ENCODE peak calls at places on chromosomes 3 and 15, in nine cellular contexts. J, Y, E, C, W, T, F, V and O are unnamed samples.

GRCh38 chr3:187292631-187293513 is 1.3 kb upstream of the MASP1 start:
- DNase-seq in J (no peak), Y (no peak), E (peak), C (no peak), W (no peak), T (no peak), F (no peak), V (no peak), O (no peak)

GRCh38 chr15:75599396-75599795 is 20.3 kb upstream of the PTPN9 start:
- DNase-seq in J (no peak), Y (no peak), E (no peak), C (no peak), W (no peak), T (no peak), F (no peak), V (no peak), O (no peak)

GRCh38 chr15:72502220-72502809 is 28.2 kb downstream of the ARIH1 start:
- DNase-seq in J (no peak), Y (no peak), E (no peak), C (no peak), W (no peak), T (no peak), F (no peak), V (no peak), O (no peak)

GRCh38 chr3:139044366-139045210 is at the start of gene PRR23C:
- DNase-seq in J (no peak), Y (no peak), E (no peak), C (no peak), W (peak), T (peak), F (no peak), V (no peak), O (no peak)

GRCh38 chr3:144968951-144969350 is 997.3 kb downstream of the DIPK2A start:
- DNase-seq in J (no peak), Y (no peak), E (no peak), C (no peak), W (no peak), T (no peak), F (no peak), V (no peak), O (no peak)

GRCh38 chr3:37653466-37653865 is 208.2 kb upstream of the CTDSPL start:
- DNase-seq in J (no peak), Y (no peak), E (no peak), C (no peak), W (no peak), T (no peak), F (no peak), V (no peak), O (no peak)

GRCh38 chr15:34588046-34588674 is 4.7 kb upstream of the GOLGA8B start:
- DNase-seq in J (peak), Y (peak), E (peak), C (peak), W (peak), T (peak), F (peak), V (peak), O (peak)

GRCh38 chr15:99100245-99101173 is 4.4 kb upstream of the SYNM start:
- DNase-seq in J (no peak), Y (peak), E (peak), C (peak), W (peak), T (peak), F (peak), V (peak), O (peak)

GRCh38 chr3:98513136-98513535 is 9.6 kb downstream of the CLDND1 start:
- DNase-seq in J (no peak), Y (no peak), E (peak), C (no peak), W (no peak), T (no peak), F (peak), V (peak), O (no peak)

GRCh38 chr3:66642484-66642883 is 141.7 kb upstream of the LRIG1 start:
- DNase-seq in J (no peak), Y (peak), E (no peak), C (no peak), W (no peak), T (no peak), F (no peak), V (no peak), O (no peak)

GRCh38 chr15:35980719-35981118 is 434.8 kb upstream of the DPH6 start:
- DNase-seq in J (no peak), Y (peak), E (peak), C (no peak), W (no peak), T (no peak), F (no peak), V (peak), O (no peak)

GRCh38 chr3:61505197-61505596 is 56.2 kb upstream of the PTPRG start:
- DNase-seq in J (no peak), Y (no peak), E (no peak), C (no peak), W (no peak), T (peak), F (no peak), V (no peak), O (no peak)

GRCh38 chr15:52857937-52858336 is 67.8 kb upstream of the ONECUT1 start:
- DNase-seq in J (no peak), Y (no peak), E (no peak), C (no peak), W (no peak), T (peak), F (no peak), V (no peak), O (no peak)

GRCh38 chr3:151135548-151136337 is 50.3 kb downstream of the MED12L start:
- DNase-seq in J (no peak), Y (no peak), E (no peak), C (no peak), W (no peak), T (no peak), F (no peak), V (peak), O (peak)

GRCh38 chr3:100496711-100497261 is 4.4 kb downstream of the TMEM45A start:
- DNase-seq in J (no peak), Y (no peak), E (peak), C (no peak), W (no peak), T (no peak), F (no peak), V (peak), O (peak)

GRCh38 chr15:99249270-99249817 is at the start of gene TTC23:
- DNase-seq in J (peak), Y (peak), E (peak), C (peak), W (no peak), T (peak), F (peak), V (peak), O (no peak)

GRCh38 chr15:89784686-89784960 is 8.5 kb downstream of the MESP2 start:
- DNase-seq in J (no peak), Y (no peak), E (no peak), C (no peak), W (no peak), T (no peak), F (no peak), V (no peak), O (no peak)

GRCh38 chr3:147940846-147941245 is 531.7 kb downstream of the ZIC1 start:
- DNase-seq in J (no peak), Y (no peak), E (no peak), C (no peak), W (no peak), T (no peak), F (no peak), V (no peak), O (no peak)

GRCh38 chr3:147940400-147940799 is 531.2 kb downstream of the ZIC1 start:
- DNase-seq in J (no peak), Y (no peak), E (no peak), C (no peak), W (no peak), T (no peak), F (no peak), V (no peak), O (no peak)

GRCh38 chr3:147945968-147946519 is 536.9 kb downstream of the ZIC1 start:
- DNase-seq in J (no peak), Y (peak), E (peak), C (peak), W (peak), T (peak), F (peak), V (peak), O (peak)

GRCh38 chr3:147941984-147942383 is 532.8 kb downstream of the ZIC1 start:
- DNase-seq in J (no peak), Y (no peak), E (no peak), C (peak), W (no peak), T (no peak), F (no peak), V (no peak), O (no peak)

GRCh38 chr3:147943265-147943945 is 534.2 kb downstream of the ZIC1 start:
- DNase-seq in J (no peak), Y (peak), E (peak), C (no peak), W (no peak), T (no peak), F (peak), V (peak), O (no peak)
- H3K27ac ChIP-seq in J (no peak), Y (peak), E (peak), C (no peak), W (peak), T (no peak), F (peak), V (peak), O (no peak)

DNA sequence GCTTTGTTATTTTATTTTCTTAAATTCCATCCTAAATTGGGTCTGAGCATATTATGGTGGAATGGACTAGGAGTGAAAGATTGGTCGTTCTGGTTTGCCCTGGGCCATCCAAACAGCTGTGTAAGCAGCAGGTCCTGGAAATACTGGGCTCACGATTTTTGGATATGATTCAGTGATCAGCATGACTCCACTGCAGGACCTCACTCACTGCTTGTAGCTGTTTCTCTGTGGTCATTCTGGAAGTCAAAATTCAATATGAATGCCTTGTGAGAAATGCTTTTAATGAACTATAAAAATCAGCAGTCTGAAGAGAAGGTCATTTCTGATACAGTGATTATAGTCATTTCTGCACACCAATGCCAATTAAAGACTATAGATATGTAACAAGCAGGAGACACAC is 185.0 kb downstream of the RBMS3 start:
- DNase-seq in J (no peak), Y (no peak), E (peak), C (no peak), W (peak), T (no peak), F (no peak), V (no peak), O (no peak)
- H2AFZ ChIP-seq in J (no peak), Y (no peak), E (no peak), C (no peak), W (no peak), T (no peak), F (no peak), V (no peak), O (no peak)

GRCh38 chr15:66085128-66085527 is 168.4 kb downstream of the MEGF11 start:
- DNase-seq in J (peak), Y (no peak), E (no peak), C (no peak), W (no peak), T (peak), F (no peak), V (peak), O (peak)
- TF ChIP-seq EZH2phosphoT487 in J (no peak), Y (no peak), E (no peak), C (no peak), W (no peak), T (no peak), F (no peak), V (no peak), O (no peak)

DNA sequence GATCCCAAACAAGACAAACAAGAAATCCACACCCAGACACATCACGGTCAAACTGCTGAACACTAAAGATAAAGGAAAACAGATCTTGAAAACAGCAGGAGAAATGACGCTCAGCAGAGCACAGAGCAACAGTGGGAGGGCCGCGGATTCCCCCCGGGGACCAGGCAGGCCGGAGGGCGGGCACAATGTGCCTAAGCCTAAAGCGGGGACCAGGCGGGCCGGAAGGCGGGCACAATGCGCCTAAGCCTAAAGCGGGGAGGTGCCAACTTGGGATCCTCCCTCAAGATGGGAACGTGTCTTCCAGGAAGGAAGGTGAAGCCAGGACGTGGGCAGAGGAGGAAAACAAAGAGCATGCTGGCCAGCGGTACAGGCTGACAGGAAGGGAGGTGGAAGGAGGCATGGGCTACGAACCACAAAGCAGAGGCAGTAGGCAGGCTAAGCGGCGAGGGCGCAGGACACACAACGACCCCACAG is 31.1 kb downstream of the CYFIP1 start:
- DNase-seq in J (no peak), Y (peak), E (peak), C (peak), W (peak), T (peak), F (no peak), V (peak), O (no peak)
- H3K27ac ChIP-seq in J (no peak), Y (peak), E (peak), C (no peak), W (peak), T (no peak), F (no peak), V (no peak), O (no peak)

GRCh38 chr3:156918746-156919145 is 92.6 kb downstream of the LEKR1 start:
- DNase-seq in J (no peak), Y (no peak), E (no peak), C (peak), W (no peak), T (no peak), F (no peak), V (peak), O (no peak)
- H2AFZ ChIP-seq in J (no peak), Y (no peak), E (no peak), C (peak), W (no peak), T (peak), F (no peak), V (no peak), O (no peak)

GRCh38 chr3:196695849-196696226 is 16.2 kb downstream of the CEP19 start:
- DNase-seq in J (no peak), Y (no peak), E (no peak), C (no peak), W (no peak), T (no peak), F (no peak), V (no peak), O (no peak)
- TF ChIP-seq EZH2phosphoT487 in J (no peak), Y (no peak), E (no peak), C (no peak), W (no peak), T (no peak), F (no peak), V (no peak), O (no peak)

GRCh38 chr15:69082041-69082502 is 67.6 kb downstream of the NOX5 start:
- DNase-seq in J (no peak), Y (no peak), E (peak), C (no peak), W (no peak), T (no peak), F (no peak), V (no peak), O (no peak)
- H3K27ac ChIP-seq in J (no peak), Y (peak), E (no peak), C (no peak), W (peak), T (no peak), F (no peak), V (no peak), O (no peak)

GRCh38 chr3:114565201-114565600 is 271.4 kb downstream of the TIGIT start:
- DNase-seq in J (no peak), Y (no peak), E (peak), C (no peak), W (no peak), T (no peak), F (no peak), V (no peak), O (no peak)

GRCh38 chr3:114563720-114564119 is 269.9 kb downstream of the TIGIT start:
- DNase-seq in J (no peak), Y (no peak), E (no peak), C (no peak), W (no peak), T (no peak), F (no peak), V (no peak), O (no peak)

GRCh38 chr3:114566162-114566755 is 272.4 kb downstream of the TIGIT start:
- DNase-seq in J (no peak), Y (no peak), E (peak), C (peak), W (no peak), T (no peak), F (no peak), V (no peak), O (peak)

GRCh38 chr3:114558271-114558670 is 264.4 kb downstream of the TIGIT start:
- DNase-seq in J (no peak), Y (no peak), E (peak), C (no peak), W (no peak), T (no peak), F (no peak), V (no peak), O (no peak)

GRCh38 chr3:114562557-114562956 is 268.7 kb downstream of the TIGIT start:
- DNase-seq in J (no peak), Y (no peak), E (no peak), C (no peak), W (no peak), T (no peak), F (no peak), V (no peak), O (no peak)
- H2AFZ ChIP-seq in J (no peak), Y (no peak), E (no peak), C (no peak), W (no peak), T (no peak), F (no peak), V (no peak), O (no peak)

GRCh38 chr15:47998523-47999113 is 122.2 kb upstream of the SLC24A5 start:
- DNase-seq in J (no peak), Y (no peak), E (no peak), C (no peak), W (no peak), T (no peak), F (no peak), V (no peak), O (no peak)
- TF ChIP-seq EZH2phosphoT487 in J (no peak), Y (no peak), E (no peak), C (no peak), W (no peak), T (no peak), F (no peak), V (no peak), O (no peak)